ENCODE peak calls at places on chromosomes 2 and 18, in five cellular contexts. One of them, this sample, is unnamed.

GRCh38 chr18:24837065-24837464 is 376.6 kb downstream of the HRH4 start:
- DNase-seq in heart left ventricle: no peak
- DNase-seq in upper lobe of right lung: no peak
- DNase-seq in dorsolateral prefrontal cortex: no peak
- DNase-seq in brain microvascular endothelial cell: no peak
- DNase-seq in this sample: no peak

GRCh38 chr2:109376796-109377495 is 236.8 kb downstream of the SEPTIN10 start:
- DNase-seq in heart left ventricle: no peak
- DNase-seq in upper lobe of right lung: peak
- DNase-seq in dorsolateral prefrontal cortex: no peak
- DNase-seq in brain microvascular endothelial cell: no peak
- DNase-seq in this sample: no peak

GRCh38 chr2:70518557-70518956 is 35.1 kb downstream of the TGFA start:
- DNase-seq in heart left ventricle: no peak
- DNase-seq in upper lobe of right lung: no peak
- DNase-seq in dorsolateral prefrontal cortex: no peak
- DNase-seq in brain microvascular endothelial cell: no peak
- DNase-seq in this sample: peak

GRCh38 chr2:176817061-176817565 is 395.5 kb upstream of the HNRNPA3 start:
- DNase-seq in heart left ventricle: no peak
- DNase-seq in upper lobe of right lung: no peak
- DNase-seq in dorsolateral prefrontal cortex: peak
- DNase-seq in brain microvascular endothelial cell: no peak
- DNase-seq in this sample: no peak

GRCh38 chr2:43569921-43570320 is 25.9 kb downstream of the THADA start:
- DNase-seq in heart left ventricle: no peak
- DNase-seq in upper lobe of right lung: no peak
- DNase-seq in dorsolateral prefrontal cortex: no peak
- DNase-seq in brain microvascular endothelial cell: no peak
- DNase-seq in this sample: no peak

GRCh38 chr2:660477-661214 is 16.6 kb downstream of the TMEM18 start:
- DNase-seq in heart left ventricle: no peak
- DNase-seq in upper lobe of right lung: no peak
- DNase-seq in dorsolateral prefrontal cortex: no peak
- DNase-seq in brain microvascular endothelial cell: no peak
- DNase-seq in this sample: no peak

GRCh38 chr2:55618649-55619055 is 1.2 kb upstream of the PPP4R3B start:
- DNase-seq in heart left ventricle: peak
- DNase-seq in upper lobe of right lung: peak
- DNase-seq in dorsolateral prefrontal cortex: peak
- DNase-seq in brain microvascular endothelial cell: peak
- DNase-seq in this sample: no peak

GRCh38 chr2:18066894-18067293 is 188.4 kb downstream of the KCNS3 start:
- DNase-seq in heart left ventricle: no peak
- DNase-seq in upper lobe of right lung: no peak
- DNase-seq in dorsolateral prefrontal cortex: no peak
- DNase-seq in brain microvascular endothelial cell: no peak
- DNase-seq in this sample: no peak

GRCh38 chr2:151632993-151633592 is 101.2 kb downstream of the NEB start:
- DNase-seq in heart left ventricle: no peak
- DNase-seq in upper lobe of right lung: no peak
- DNase-seq in dorsolateral prefrontal cortex: no peak
- DNase-seq in brain microvascular endothelial cell: no peak
- DNase-seq in this sample: no peak

GRCh38 chr18:70046796-70047195 is 99.1 kb upstream of the CD226 start:
- DNase-seq in heart left ventricle: no peak
- DNase-seq in upper lobe of right lung: no peak
- DNase-seq in dorsolateral prefrontal cortex: no peak
- DNase-seq in brain microvascular endothelial cell: no peak
- DNase-seq in this sample: no peak

GRCh38 chr18:41881285-41881684 is 73.7 kb upstream of the PIK3C3 start:
- DNase-seq in heart left ventricle: no peak
- DNase-seq in upper lobe of right lung: no peak
- DNase-seq in dorsolateral prefrontal cortex: no peak
- DNase-seq in brain microvascular endothelial cell: peak
- DNase-seq in this sample: no peak

GRCh38 chr2:226554726-226555125 is 244.9 kb downstream of the IRS1 start:
- DNase-seq in heart left ventricle: no peak
- DNase-seq in upper lobe of right lung: no peak
- DNase-seq in dorsolateral prefrontal cortex: no peak
- DNase-seq in brain microvascular endothelial cell: no peak
- DNase-seq in this sample: no peak

GRCh38 chr18:51153659-51154371 is 43.7 kb downstream of the MEX3C start:
- DNase-seq in heart left ventricle: no peak
- DNase-seq in upper lobe of right lung: no peak
- DNase-seq in dorsolateral prefrontal cortex: no peak
- DNase-seq in brain microvascular endothelial cell: no peak
- DNase-seq in this sample: no peak

GRCh38 chr2:97695744-97696143 is 17.6 kb upstream of the ZAP70 start:
- DNase-seq in heart left ventricle: no peak
- DNase-seq in upper lobe of right lung: no peak
- DNase-seq in dorsolateral prefrontal cortex: no peak
- DNase-seq in brain microvascular endothelial cell: no peak
- DNase-seq in this sample: no peak

GRCh38 chr2:97697252-97698235 is 15.8 kb upstream of the ZAP70 start:
- DNase-seq in heart left ventricle: peak
- DNase-seq in upper lobe of right lung: peak
- DNase-seq in dorsolateral prefrontal cortex: peak
- DNase-seq in brain microvascular endothelial cell: peak
- DNase-seq in this sample: peak

GRCh38 chr2:97698530-97698929 is 14.8 kb upstream of the ZAP70 start:
- DNase-seq in heart left ventricle: no peak
- DNase-seq in upper lobe of right lung: no peak
- DNase-seq in dorsolateral prefrontal cortex: no peak
- DNase-seq in brain microvascular endothelial cell: no peak
- DNase-seq in this sample: no peak

GRCh38 chr2:97691166-97691565 is 21.7 kb downstream of the C2orf92 start:
- DNase-seq in heart left ventricle: no peak
- DNase-seq in upper lobe of right lung: no peak
- DNase-seq in dorsolateral prefrontal cortex: no peak
- DNase-seq in brain microvascular endothelial cell: no peak
- DNase-seq in this sample: no peak

GRCh38 chr2:97693476-97693875 is 19.9 kb upstream of the ZAP70 start:
- DNase-seq in heart left ventricle: no peak
- DNase-seq in upper lobe of right lung: no peak
- DNase-seq in dorsolateral prefrontal cortex: no peak
- DNase-seq in brain microvascular endothelial cell: peak
- DNase-seq in this sample: no peak
- H3K27ac ChIP-seq in heart left ventricle: no peak
- H3K27ac ChIP-seq in upper lobe of right lung: no peak
- H3K27ac ChIP-seq in dorsolateral prefrontal cortex: no peak
- H3K27ac ChIP-seq in brain microvascular endothelial cell: no peak
- H3K27ac ChIP-seq in this sample: no peak

GRCh38 chr2:85577386-85578242 is at the start of gene VAMP8:
- DNase-seq in heart left ventricle: peak
- DNase-seq in upper lobe of right lung: peak
- DNase-seq in dorsolateral prefrontal cortex: no peak
- DNase-seq in brain microvascular endothelial cell: no peak
- DNase-seq in this sample: no peak

GRCh38 chr2:85578243-85579180 is 1.1 kb downstream of the VAMP8 start:
- DNase-seq in heart left ventricle: peak
- DNase-seq in upper lobe of right lung: peak
- DNase-seq in dorsolateral prefrontal cortex: no peak
- DNase-seq in brain microvascular endothelial cell: no peak
- DNase-seq in this sample: no peak

GRCh38 chr2:85579266-85579935 is 2.0 kb downstream of the VAMP8 start:
- DNase-seq in heart left ventricle: peak
- DNase-seq in upper lobe of right lung: no peak
- DNase-seq in dorsolateral prefrontal cortex: no peak
- DNase-seq in brain microvascular endothelial cell: no peak
- DNase-seq in this sample: no peak

GRCh38 chr2:85577063-85577385 is 362 bp upstream of the VAMP8 start:
- DNase-seq in heart left ventricle: no peak
- DNase-seq in upper lobe of right lung: no peak
- DNase-seq in dorsolateral prefrontal cortex: no peak
- DNase-seq in brain microvascular endothelial cell: no peak
- DNase-seq in this sample: no peak

GRCh38 chr2:85575739-85576138 is 1.6 kb upstream of the VAMP8 start:
- DNase-seq in heart left ventricle: no peak
- DNase-seq in upper lobe of right lung: no peak
- DNase-seq in dorsolateral prefrontal cortex: no peak
- DNase-seq in brain microvascular endothelial cell: no peak
- DNase-seq in this sample: no peak
- H3K27ac ChIP-seq in heart left ventricle: no peak
- H3K27ac ChIP-seq in upper lobe of right lung: peak
- H3K27ac ChIP-seq in dorsolateral prefrontal cortex: no peak
- H3K27ac ChIP-seq in brain microvascular endothelial cell: no peak
- H3K27ac ChIP-seq in this sample: no peak

DNA sequence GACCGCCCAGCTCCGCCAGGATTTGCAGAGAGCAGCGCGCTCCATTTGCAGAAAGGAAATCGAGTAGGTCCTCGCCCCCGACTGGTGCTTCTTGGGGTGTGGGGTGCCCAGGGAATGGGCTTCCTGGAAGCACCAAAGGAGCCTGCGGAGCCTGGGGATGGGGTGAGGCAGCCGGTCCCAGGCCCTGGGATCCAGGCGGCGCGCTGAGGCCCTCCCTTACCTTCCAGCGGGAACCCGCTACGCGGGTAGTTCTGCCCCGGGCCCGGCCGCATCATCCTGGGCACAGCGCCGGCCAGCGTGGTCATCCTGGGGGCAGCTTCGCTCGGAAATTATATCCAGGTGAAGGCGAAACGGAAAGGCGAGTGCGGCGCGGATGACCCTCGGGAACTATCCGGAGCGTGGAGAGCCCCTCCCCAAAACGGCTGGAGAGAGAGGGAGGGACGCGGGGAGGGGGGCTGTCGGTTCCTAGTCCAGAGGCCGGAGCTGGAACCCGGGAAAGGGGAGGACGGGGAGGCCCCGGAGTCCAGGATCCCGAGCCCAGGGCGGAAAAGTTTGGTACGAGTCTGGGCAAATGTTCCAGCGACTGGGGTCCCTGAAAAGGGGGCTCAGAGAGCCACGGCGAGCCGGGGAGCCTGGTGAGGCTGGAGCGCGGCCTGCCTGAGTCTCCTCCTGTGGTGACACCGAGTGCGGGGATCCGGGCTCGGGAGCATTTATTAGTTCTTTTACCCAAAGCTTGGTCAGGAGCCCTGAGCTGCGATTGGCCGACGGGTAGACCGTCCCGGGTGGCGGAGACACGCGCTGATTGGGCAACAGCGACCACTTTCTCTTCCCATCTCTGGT is at the start of gene PAX3:
- DNase-seq in heart left ventricle: no peak
- DNase-seq in upper lobe of right lung: no peak
- DNase-seq in dorsolateral prefrontal cortex: no peak
- DNase-seq in brain microvascular endothelial cell: no peak
- DNase-seq in this sample: no peak
- H3K27ac ChIP-seq in heart left ventricle: no peak
- H3K27ac ChIP-seq in upper lobe of right lung: no peak
- H3K27ac ChIP-seq in dorsolateral prefrontal cortex: no peak
- H3K27ac ChIP-seq in brain microvascular endothelial cell: no peak
- H3K27ac ChIP-seq in this sample: no peak

DNA sequence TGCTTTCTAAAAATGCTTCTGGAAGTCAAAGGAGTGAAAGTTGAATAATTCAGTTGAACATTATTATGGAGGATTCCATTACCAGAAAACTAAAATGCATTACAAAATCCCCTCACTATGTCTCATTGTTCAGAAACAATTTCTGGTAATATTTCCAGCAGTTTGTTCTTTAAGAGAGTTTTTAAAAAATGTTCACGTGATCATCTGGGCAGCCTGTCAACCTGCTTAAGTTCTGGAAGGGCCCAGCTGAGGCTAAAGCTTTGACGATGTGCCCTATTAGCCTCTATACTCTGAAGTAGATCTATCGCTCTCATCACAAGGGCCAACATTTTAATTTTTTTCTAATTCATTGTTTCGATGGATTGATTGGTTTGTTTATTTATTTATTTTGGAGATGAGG is 205.7 kb downstream of the PRKCE start:
- DNase-seq in heart left ventricle: no peak
- DNase-seq in upper lobe of right lung: no peak
- DNase-seq in dorsolateral prefrontal cortex: no peak
- DNase-seq in brain microvascular endothelial cell: no peak
- DNase-seq in this sample: no peak
- H3K27ac ChIP-seq in heart left ventricle: no peak
- H3K27ac ChIP-seq in upper lobe of right lung: no peak
- H3K27ac ChIP-seq in dorsolateral prefrontal cortex: no peak
- H3K27ac ChIP-seq in brain microvascular endothelial cell: no peak
- H3K27ac ChIP-seq in this sample: no peak

GRCh38 chr18:45447364-45448265 is 167.7 kb upstream of the SLC14A2 start:
- DNase-seq in heart left ventricle: no peak
- DNase-seq in upper lobe of right lung: no peak
- DNase-seq in dorsolateral prefrontal cortex: no peak
- DNase-seq in brain microvascular endothelial cell: no peak
- DNase-seq in this sample: no peak

GRCh38 chr18:45448871-45449270 is 166.4 kb upstream of the SLC14A2 start:
- DNase-seq in heart left ventricle: no peak
- DNase-seq in upper lobe of right lung: no peak
- DNase-seq in dorsolateral prefrontal cortex: no peak
- DNase-seq in brain microvascular endothelial cell: no peak
- DNase-seq in this sample: no peak

DNA sequence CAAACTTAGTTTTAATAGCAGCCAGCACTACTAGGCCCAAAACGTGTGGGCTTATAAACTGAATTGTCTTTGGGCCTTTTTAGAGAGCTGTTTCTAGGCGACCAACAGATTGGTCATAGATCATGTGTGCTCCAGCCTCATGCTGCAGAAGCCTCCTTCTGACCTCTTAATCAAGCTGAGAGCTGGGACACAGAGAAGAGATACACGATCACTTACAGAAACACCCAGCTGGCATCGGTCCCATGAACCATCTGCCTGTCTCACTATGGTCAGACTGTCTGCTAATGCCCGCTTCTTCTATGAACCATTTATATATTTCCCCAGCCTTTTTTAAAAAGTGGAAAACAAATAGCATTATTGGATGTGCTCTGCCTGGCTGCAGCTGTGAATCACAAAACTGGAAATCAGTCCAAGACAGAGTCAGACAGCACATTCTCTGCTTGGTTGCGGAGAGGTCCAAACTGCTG is 165.5 kb upstream of the SLC14A2 start:
- DNase-seq in heart left ventricle: peak
- DNase-seq in upper lobe of right lung: no peak
- DNase-seq in dorsolateral prefrontal cortex: peak
- DNase-seq in brain microvascular endothelial cell: peak
- DNase-seq in this sample: no peak
- H3K27ac ChIP-seq in heart left ventricle: peak
- H3K27ac ChIP-seq in upper lobe of right lung: peak
- H3K27ac ChIP-seq in dorsolateral prefrontal cortex: no peak
- H3K27ac ChIP-seq in brain microvascular endothelial cell: no peak
- H3K27ac ChIP-seq in this sample: peak

DNA sequence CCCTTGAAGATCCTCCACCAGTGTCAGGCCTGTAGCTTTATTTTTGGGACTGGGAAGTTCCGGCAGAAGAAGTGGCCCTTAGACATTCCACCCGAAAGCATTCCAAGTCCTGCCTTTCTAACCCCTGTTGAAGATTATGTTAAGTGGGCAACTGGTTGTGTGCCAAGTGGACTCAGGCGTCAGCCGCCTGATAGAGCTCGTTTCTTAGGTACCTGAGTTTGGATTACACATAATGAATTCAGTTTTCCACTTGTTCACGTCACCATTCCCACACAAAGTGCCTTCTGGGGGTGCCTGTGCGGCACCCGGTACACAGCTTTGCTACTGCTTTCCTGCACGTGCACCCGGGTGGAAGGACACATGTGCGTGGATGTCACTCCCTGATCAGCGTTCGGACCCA is 156.5 kb downstream of the PTGR3 start:
- DNase-seq in heart left ventricle: peak
- DNase-seq in upper lobe of right lung: peak
- DNase-seq in dorsolateral prefrontal cortex: no peak
- DNase-seq in brain microvascular endothelial cell: no peak
- DNase-seq in this sample: no peak
- H3K27ac ChIP-seq in heart left ventricle: peak
- H3K27ac ChIP-seq in upper lobe of right lung: peak
- H3K27ac ChIP-seq in dorsolateral prefrontal cortex: no peak
- H3K27ac ChIP-seq in brain microvascular endothelial cell: no peak
- H3K27ac ChIP-seq in this sample: no peak

GRCh38 chr2:182814804-182815203 is 51.6 kb downstream of the FRZB start:
- DNase-seq in heart left ventricle: no peak
- DNase-seq in upper lobe of right lung: no peak
- DNase-seq in dorsolateral prefrontal cortex: no peak
- DNase-seq in brain microvascular endothelial cell: no peak
- DNase-seq in this sample: no peak
- H3K27ac ChIP-seq in heart left ventricle: no peak
- H3K27ac ChIP-seq in upper lobe of right lung: no peak
- H3K27ac ChIP-seq in dorsolateral prefrontal cortex: no peak
- H3K27ac ChIP-seq in brain microvascular endothelial cell: no peak
- H3K27ac ChIP-seq in this sample: no peak

This sample was measured in vagina.